ENCODE peak calls at places on chromosomes 6 and 20, in eight cellular contexts. One of them, this sample, is unnamed.

GRCh38 chr6:96015791-96016776 is at the start of gene FUT9:
- DNase-seq in HCT116: no peak
- DNase-seq in PC-3: no peak
- DNase-seq in neural progenitor cell: peak; percentile 94
- DNase-seq in MM.1S: peak; percentile 34
- DNase-seq in GM23248: no peak
- DNase-seq in IMR-90: no peak
- DNase-seq in GM12878: no peak
- DNase-seq in this sample: no peak

GRCh38 chr6:2378046-2378657 is 132.7 kb upstream of the GMDS start:
- DNase-seq in MM.1S: no peak
- DNase-seq in HCT116: no peak
- DNase-seq in GM23248: no peak
- DNase-seq in IMR-90: no peak
- DNase-seq in PC-3: no peak
- DNase-seq in GM12878: no peak
- DNase-seq in neural progenitor cell: no peak
- DNase-seq in this sample: no peak

GRCh38 chr20:49397525-49397924 is 84.9 kb downstream of the KCNB1 start:
- DNase-seq in MM.1S: no peak
- DNase-seq in PC-3: peak; percentile 50
- DNase-seq in GM12878: no peak
- DNase-seq in HCT116: no peak
- DNase-seq in IMR-90: peak; percentile 25
- DNase-seq in GM23248: peak; percentile 88
- DNase-seq in neural progenitor cell: no peak
- DNase-seq in this sample: peak; percentile 30

GRCh38 chr6:18371010-18371409 is 16.1 kb upstream of the RNF144B start:
- DNase-seq in PC-3: no peak
- DNase-seq in HCT116: no peak
- DNase-seq in GM23248: no peak
- DNase-seq in neural progenitor cell: no peak
- DNase-seq in MM.1S: no peak
- DNase-seq in GM12878: no peak
- DNase-seq in IMR-90: no peak
- DNase-seq in this sample: no peak

GRCh38 chr6:31377029-31377428 is 20.1 kb upstream of the HLA-B start:
- DNase-seq in GM23248: no peak
- DNase-seq in neural progenitor cell: no peak
- DNase-seq in MM.1S: no peak
- DNase-seq in IMR-90: no peak
- DNase-seq in GM12878: no peak
- DNase-seq in HCT116: no peak
- DNase-seq in PC-3: no peak
- DNase-seq in this sample: no peak

GRCh38 chr6:144854654-144855053 is 569.5 kb downstream of the UTRN start:
- DNase-seq in IMR-90: no peak
- DNase-seq in MM.1S: no peak
- DNase-seq in GM23248: no peak
- DNase-seq in HCT116: no peak
- DNase-seq in neural progenitor cell: no peak
- DNase-seq in PC-3: no peak
- DNase-seq in GM12878: no peak
- DNase-seq in this sample: no peak

GRCh38 chr20:17875981-17876385 is 92.6 kb downstream of the SNX5 start:
- DNase-seq in IMR-90: no peak
- DNase-seq in HCT116: no peak
- DNase-seq in neural progenitor cell: peak; percentile 39
- DNase-seq in GM12878: no peak
- DNase-seq in MM.1S: no peak
- DNase-seq in GM23248: no peak
- DNase-seq in PC-3: no peak
- DNase-seq in this sample: no peak

GRCh38 chr20:1722513-1723050 is 65.0 kb upstream of the SIRPG start:
- DNase-seq in PC-3: no peak
- DNase-seq in IMR-90: no peak
- DNase-seq in neural progenitor cell: no peak
- DNase-seq in GM12878: no peak
- DNase-seq in MM.1S: no peak
- DNase-seq in HCT116: no peak
- DNase-seq in GM23248: no peak
- DNase-seq in this sample: no peak

GRCh38 chr6:90078513-90079289 is 184.4 kb downstream of the GJA10 start:
- DNase-seq in MM.1S: no peak
- DNase-seq in IMR-90: no peak
- DNase-seq in neural progenitor cell: no peak
- DNase-seq in HCT116: no peak
- DNase-seq in GM23248: peak; percentile 16
- DNase-seq in PC-3: no peak
- DNase-seq in GM12878: no peak
- DNase-seq in this sample: no peak

GRCh38 chr20:5447188-5447587 is 130.4 kb upstream of the PROKR2 start:
- DNase-seq in HCT116: no peak
- DNase-seq in GM12878: no peak
- DNase-seq in IMR-90: no peak
- DNase-seq in GM23248: no peak
- DNase-seq in MM.1S: no peak
- DNase-seq in PC-3: no peak
- DNase-seq in neural progenitor cell: no peak
- DNase-seq in this sample: no peak

GRCh38 chr6:118963003-118963402 is 28.0 kb upstream of the MCM9 start:
- DNase-seq in neural progenitor cell: no peak
- DNase-seq in IMR-90: peak; percentile 10
- DNase-seq in HCT116: peak; percentile 7
- DNase-seq in MM.1S: peak; percentile 43
- DNase-seq in PC-3: peak; percentile 21
- DNase-seq in GM23248: peak; percentile 46
- DNase-seq in GM12878: no peak
- DNase-seq in this sample: peak; percentile 55

GRCh38 chr20:62183426-62184142 is 756 bp downstream of the MTG2 start:
- DNase-seq in MM.1S: no peak
- DNase-seq in neural progenitor cell: peak; percentile 28
- DNase-seq in GM23248: peak; percentile 57
- DNase-seq in GM12878: no peak
- DNase-seq in IMR-90: no peak
- DNase-seq in HCT116: no peak
- DNase-seq in PC-3: no peak
- DNase-seq in this sample: peak; percentile 49

GRCh38 chr20:25250508-25250907 is 2.6 kb downstream of the PYGB start:
- DNase-seq in HCT116: no peak
- DNase-seq in GM23248: peak; percentile 42
- DNase-seq in neural progenitor cell: no peak
- DNase-seq in MM.1S: no peak
- DNase-seq in PC-3: peak; percentile 48
- DNase-seq in IMR-90: peak; percentile 18
- DNase-seq in GM12878: no peak
- DNase-seq in this sample: no peak

GRCh38 chr6:54609986-54610385 is 236.6 kb upstream of the FAM83B start:
- DNase-seq in MM.1S: no peak
- DNase-seq in GM23248: no peak
- DNase-seq in HCT116: no peak
- DNase-seq in neural progenitor cell: no peak
- DNase-seq in PC-3: no peak
- DNase-seq in IMR-90: no peak
- DNase-seq in GM12878: no peak
- DNase-seq in this sample: peak; percentile 33

GRCh38 chr6:32973144-32973854 is 4.9 kb downstream of the BRD2 start:
- DNase-seq in GM23248: peak; percentile 75
- DNase-seq in IMR-90: peak; percentile 40
- DNase-seq in GM12878: no peak
- DNase-seq in HCT116: no peak
- DNase-seq in neural progenitor cell: peak; percentile 90
- DNase-seq in MM.1S: peak; percentile 49
- DNase-seq in PC-3: peak; percentile 27
- DNase-seq in this sample: peak; percentile 65

GRCh38 chr6:30896541-30896940 is 11.5 kb upstream of the GTF2H4 start:
- DNase-seq in GM23248: no peak
- DNase-seq in GM12878: no peak
- DNase-seq in neural progenitor cell: no peak
- DNase-seq in PC-3: no peak
- DNase-seq in MM.1S: no peak
- DNase-seq in HCT116: no peak
- DNase-seq in IMR-90: no peak
- DNase-seq in this sample: no peak

GRCh38 chr20:61579908-61580307 is 327.8 kb downstream of the CDH4 start:
- DNase-seq in PC-3: no peak
- DNase-seq in neural progenitor cell: no peak
- DNase-seq in HCT116: no peak
- DNase-seq in GM12878: no peak
- DNase-seq in GM23248: no peak
- DNase-seq in MM.1S: no peak
- DNase-seq in IMR-90: no peak
- DNase-seq in this sample: no peak

GRCh38 chr20:11891827-11892521 is 25.7 kb upstream of the BTBD3 start:
- DNase-seq in IMR-90: peak; percentile 62
- DNase-seq in HCT116: peak; percentile 66
- DNase-seq in MM.1S: peak; percentile 84
- DNase-seq in PC-3: peak; percentile 87
- DNase-seq in GM23248: peak; percentile 89
- DNase-seq in GM12878: peak; percentile 17
- DNase-seq in neural progenitor cell: peak; percentile 95
- DNase-seq in this sample: peak; percentile 86

GRCh38 chr6:119348308-119349040 is 1.1 kb downstream of the MAN1A1 start:
- DNase-seq in PC-3: no peak
- DNase-seq in HCT116: no peak
- DNase-seq in GM23248: peak; percentile 55
- DNase-seq in GM12878: no peak
- DNase-seq in neural progenitor cell: peak; percentile 71
- DNase-seq in MM.1S: peak; percentile 27
- DNase-seq in IMR-90: peak; percentile 29
- DNase-seq in this sample: peak; percentile 59

GRCh38 chr20:2652724-2653510 is 485 bp downstream of the NOP56 start:
- DNase-seq in MM.1S: peak; percentile 36
- DNase-seq in IMR-90: no peak
- DNase-seq in PC-3: no peak
- DNase-seq in GM23248: peak; percentile 63
- DNase-seq in neural progenitor cell: peak; percentile 36
- DNase-seq in GM12878: no peak
- DNase-seq in HCT116: no peak
- DNase-seq in this sample: peak; percentile 64

DNA sequence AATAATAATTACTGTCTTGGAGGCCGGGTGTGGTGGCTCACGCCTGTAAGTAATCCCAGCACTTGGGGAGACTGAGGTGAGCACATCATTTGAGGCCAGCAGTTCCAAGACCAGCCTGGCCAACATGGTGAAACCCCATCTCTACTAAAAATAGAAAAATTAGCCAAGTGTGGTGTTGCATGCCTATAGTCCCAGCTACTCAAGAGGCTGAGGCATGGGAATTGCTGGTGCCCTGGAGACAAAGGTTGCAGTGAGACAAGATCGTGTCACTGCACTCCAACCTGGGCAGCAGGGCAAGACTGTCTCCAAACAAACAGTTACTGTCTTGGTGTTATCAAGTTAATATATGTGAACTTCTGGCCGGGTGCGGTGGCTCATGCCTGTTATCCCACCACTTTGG is 4.9 kb downstream of the RRP36 start:
- DNase-seq in IMR-90: no peak
- DNase-seq in GM12878: no peak
- DNase-seq in GM23248: no peak
- DNase-seq in PC-3: no peak
- DNase-seq in MM.1S: no peak
- DNase-seq in HCT116: no peak
- DNase-seq in neural progenitor cell: no peak
- DNase-seq in this sample: no peak
- H3K36me3 ChIP-seq in IMR-90: peaks cover 53% of the 10 kb centered on the region
- H3K36me3 ChIP-seq in GM12878: peaks cover 12% of the 10 kb centered on the region
- H3K36me3 ChIP-seq in GM23248: peaks cover 52% of the 10 kb centered on the region
- H3K36me3 ChIP-seq in PC-3: peaks cover 47% of the 10 kb centered on the region
- H3K36me3 ChIP-seq in MM.1S: no peaks in the 10 kb centered on the region
- H3K36me3 ChIP-seq in HCT116: peaks cover 41% of the 10 kb centered on the region
- H3K36me3 ChIP-seq in neural progenitor cell: peaks cover 7% of the 10 kb centered on the region
- H3K36me3 ChIP-seq in this sample: peaks cover 61% of the 10 kb centered on the region

GRCh38 chr6:34465551-34466241 is at the start of gene PACSIN1:
- DNase-seq in IMR-90: no peak
- DNase-seq in GM23248: peak; percentile 27
- DNase-seq in HCT116: no peak
- DNase-seq in neural progenitor cell: peak; percentile 86
- DNase-seq in PC-3: peak; percentile 51
- DNase-seq in GM12878: no peak
- DNase-seq in MM.1S: peak; percentile 63
- DNase-seq in this sample: no peak
- H3K4me3 ChIP-seq in IMR-90: peak within 1 kb of the TSS; percentile 35
- H3K4me3 ChIP-seq in GM23248: peak within 1 kb of the TSS; percentile 61
- H3K4me3 ChIP-seq in HCT116: peak within 1 kb of the TSS; percentile 56
- H3K4me3 ChIP-seq in neural progenitor cell: peak within 1 kb of the TSS; percentile 62
- H3K4me3 ChIP-seq in PC-3: peak within 1 kb of the TSS; percentile 71
- H3K4me3 ChIP-seq in GM12878: peak within 1 kb of the TSS; percentile 50
- H3K4me3 ChIP-seq in MM.1S: peak within 1 kb of the TSS; percentile 72
- H3K4me3 ChIP-seq in this sample: no peak within 1 kb of the TSS

GRCh38 chr20:51266353-51266752 is 243.4 kb upstream of the KCNG1 start:
- DNase-seq in HCT116: no peak
- DNase-seq in GM23248: no peak
- DNase-seq in neural progenitor cell: no peak
- DNase-seq in PC-3: no peak
- DNase-seq in IMR-90: no peak
- DNase-seq in MM.1S: no peak
- DNase-seq in GM12878: no peak
- DNase-seq in this sample: no peak
- H3K9ac ChIP-seq in HCT116: no peak overlapping the region
- H3K9ac ChIP-seq in GM23248: no peak overlapping the region
- H3K9ac ChIP-seq in neural progenitor cell: no peak overlapping the region
- H3K9ac ChIP-seq in PC-3: no peak overlapping the region
- H3K9ac ChIP-seq in IMR-90: no peak overlapping the region
- H3K9ac ChIP-seq in MM.1S: no peak overlapping the region
- H3K9ac ChIP-seq in GM12878: no peak overlapping the region
- H3K9ac ChIP-seq in this sample: no peak overlapping the region

GRCh38 chr6:157929765-157930319 is 51.8 kb upstream of the SYNJ2 start:
- DNase-seq in neural progenitor cell: no peak
- DNase-seq in PC-3: no peak
- DNase-seq in IMR-90: no peak
- DNase-seq in HCT116: no peak
- DNase-seq in GM23248: no peak
- DNase-seq in MM.1S: no peak
- DNase-seq in GM12878: no peak
- DNase-seq in this sample: no peak

GRCh38 chr6:157928428-157928827 is 53.2 kb upstream of the SYNJ2 start:
- DNase-seq in PC-3: no peak
- DNase-seq in neural progenitor cell: no peak
- DNase-seq in MM.1S: no peak
- DNase-seq in GM23248: no peak
- DNase-seq in GM12878: no peak
- DNase-seq in HCT116: no peak
- DNase-seq in IMR-90: no peak
- DNase-seq in this sample: no peak

GRCh38 chr6:157925771-157926170 is 55.9 kb upstream of the SYNJ2 start:
- DNase-seq in IMR-90: no peak
- DNase-seq in MM.1S: no peak
- DNase-seq in PC-3: no peak
- DNase-seq in GM23248: no peak
- DNase-seq in neural progenitor cell: no peak
- DNase-seq in HCT116: no peak
- DNase-seq in GM12878: no peak
- DNase-seq in this sample: no peak

DNA sequence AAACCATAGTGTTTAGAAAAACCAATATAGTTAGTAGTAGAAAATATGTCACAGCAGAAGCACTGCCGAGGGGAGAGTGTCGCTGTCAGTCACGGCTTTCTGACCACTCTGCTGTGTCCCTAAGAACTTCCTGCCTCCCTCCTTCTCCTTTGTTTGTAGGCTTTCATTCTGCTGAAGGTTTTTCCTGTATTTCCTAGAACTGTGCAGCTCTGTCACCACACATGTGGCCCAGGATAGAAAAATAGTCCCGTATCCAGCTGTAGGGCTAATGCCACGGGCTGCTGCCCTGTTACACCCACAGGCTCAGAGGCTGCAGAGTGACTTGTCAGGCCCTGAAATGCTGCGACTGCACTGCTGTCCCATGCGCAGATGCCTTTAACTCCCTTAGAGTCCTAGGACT is 52.6 kb upstream of the SYNJ2 start:
- DNase-seq in GM12878: no peak
- DNase-seq in MM.1S: no peak
- DNase-seq in HCT116: no peak
- DNase-seq in neural progenitor cell: no peak
- DNase-seq in IMR-90: no peak
- DNase-seq in PC-3: no peak
- DNase-seq in GM23248: no peak
- DNase-seq in this sample: no peak
- H3K36me3 ChIP-seq in GM12878: no peaks in the 10 kb centered on the region
- H3K36me3 ChIP-seq in MM.1S: no peaks in the 10 kb centered on the region
- H3K36me3 ChIP-seq in HCT116: peaks cover 20% of the 10 kb centered on the region
- H3K36me3 ChIP-seq in neural progenitor cell: no peaks in the 10 kb centered on the region
- H3K36me3 ChIP-seq in IMR-90: peaks cover 55% of the 10 kb centered on the region
- H3K36me3 ChIP-seq in PC-3: peaks cover 13% of the 10 kb centered on the region
- H3K36me3 ChIP-seq in GM23248: peaks cover 91% of the 10 kb centered on the region
- H3K36me3 ChIP-seq in this sample: peaks cover 96% of the 10 kb centered on the region

This sample was measured in adipocyte.